ENCODE peak calls at places on chromosomes 12 and 14, in four cellular contexts. One of them, this sample, is unnamed. For H3K4me1, the result is how much of the 10 kb centered on the place peaks cover.

GRCh38 chr14:51573607-51574006 is 78.1 kb upstream of the FRMD6 start:
- DNase-seq in aorta: no peak
- DNase-seq in uterus: no peak
- DNase-seq in naive thymus-derived CD4-positive, alpha-beta T cell: no peak
- DNase-seq in this sample: no peak

GRCh38 chr12:46386360-46386867 is 13.8 kb upstream of the SLC38A2 start:
- DNase-seq in aorta: no peak
- DNase-seq in uterus: no peak
- DNase-seq in naive thymus-derived CD4-positive, alpha-beta T cell: no peak
- DNase-seq in this sample: no peak

GRCh38 chr12:57737467-57738141 is 938 bp downstream of the AGAP2 start:
- DNase-seq in aorta: no peak
- DNase-seq in uterus: no peak
- DNase-seq in naive thymus-derived CD4-positive, alpha-beta T cell: no peak
- DNase-seq in this sample: no peak

GRCh38 chr14:59199205-59199604 is 10.7 kb downstream of the DAAM1 start:
- DNase-seq in aorta: no peak
- DNase-seq in uterus: no peak
- DNase-seq in naive thymus-derived CD4-positive, alpha-beta T cell: no peak
- DNase-seq in this sample: no peak

GRCh38 chr14:104970231-104971068 is 7.7 kb downstream of the AHNAK2 start:
- DNase-seq in aorta: peak
- DNase-seq in uterus: peak
- DNase-seq in naive thymus-derived CD4-positive, alpha-beta T cell: peak
- DNase-seq in this sample: peak

GRCh38 chr12:62692884-62693283 is 226.3 kb downstream of the MON2 start:
- DNase-seq in aorta: no peak
- DNase-seq in uterus: no peak
- DNase-seq in naive thymus-derived CD4-positive, alpha-beta T cell: no peak
- DNase-seq in this sample: peak

GRCh38 chr14:61395115-61395725 is 73.8 kb downstream of the PRKCH start:
- DNase-seq in aorta: no peak
- DNase-seq in uterus: no peak
- DNase-seq in naive thymus-derived CD4-positive, alpha-beta T cell: no peak
- DNase-seq in this sample: no peak

GRCh38 chr12:9615420-9616135 is 7.9 kb upstream of the KLRB1 start:
- DNase-seq in aorta: no peak
- DNase-seq in uterus: no peak
- DNase-seq in naive thymus-derived CD4-positive, alpha-beta T cell: peak
- DNase-seq in this sample: no peak

GRCh38 chr14:100736269-100737180 is 9.8 kb downstream of the DLK1 start:
- DNase-seq in aorta: peak
- DNase-seq in uterus: no peak
- DNase-seq in naive thymus-derived CD4-positive, alpha-beta T cell: no peak
- DNase-seq in this sample: no peak

GRCh38 chr12:91630906-91631305 is 448.3 kb upstream of the DCN start:
- DNase-seq in aorta: no peak
- DNase-seq in uterus: no peak
- DNase-seq in naive thymus-derived CD4-positive, alpha-beta T cell: no peak
- DNase-seq in this sample: no peak

GRCh38 chr14:58072288-58073071 is 79.5 kb downstream of the ARMH4 start:
- DNase-seq in aorta: no peak
- DNase-seq in uterus: peak
- DNase-seq in naive thymus-derived CD4-positive, alpha-beta T cell: peak
- DNase-seq in this sample: peak

GRCh38 chr12:93650626-93651025 is 26.5 kb upstream of the CRADD start:
- DNase-seq in aorta: no peak
- DNase-seq in uterus: no peak
- DNase-seq in naive thymus-derived CD4-positive, alpha-beta T cell: no peak
- DNase-seq in this sample: no peak

GRCh38 chr12:123847876-123848275 is 85.8 kb downstream of the DNAH10 start:
- DNase-seq in aorta: no peak
- DNase-seq in uterus: no peak
- DNase-seq in naive thymus-derived CD4-positive, alpha-beta T cell: no peak
- DNase-seq in this sample: no peak
- H3K4me3 ChIP-seq in aorta: no peak
- H3K4me3 ChIP-seq in uterus: no peak
- H3K4me3 ChIP-seq in naive thymus-derived CD4-positive, alpha-beta T cell: no peak
- H3K4me3 ChIP-seq in this sample: no peak

GRCh38 chr12:88245905-88246304 is 103.8 kb downstream of the TMTC3 start:
- DNase-seq in aorta: no peak
- DNase-seq in uterus: no peak
- DNase-seq in naive thymus-derived CD4-positive, alpha-beta T cell: no peak
- DNase-seq in this sample: no peak
- H3K4me1 ChIP-seq in aorta: under half
- H3K4me1 ChIP-seq in uterus: under half
- H3K4me1 ChIP-seq in naive thymus-derived CD4-positive, alpha-beta T cell: under half
- H3K4me1 ChIP-seq in this sample: under half

GRCh38 chr12:54002278-54002914 is 2.4 kb downstream of the HOXC9 start:
- DNase-seq in aorta: peak
- DNase-seq in uterus: no peak
- DNase-seq in naive thymus-derived CD4-positive, alpha-beta T cell: no peak
- DNase-seq in this sample: no peak
- H3K27ac ChIP-seq in aorta: no peak
- H3K27ac ChIP-seq in uterus: no peak
- H3K27ac ChIP-seq in naive thymus-derived CD4-positive, alpha-beta T cell: no peak
- H3K27ac ChIP-seq in this sample: peak

GRCh38 chr12:14157129-14157747 is 175.8 kb upstream of the GRIN2B start:
- DNase-seq in aorta: no peak
- DNase-seq in uterus: no peak
- DNase-seq in naive thymus-derived CD4-positive, alpha-beta T cell: no peak
- DNase-seq in this sample: no peak
- H3K4me3 ChIP-seq in aorta: no peak
- H3K4me3 ChIP-seq in uterus: no peak
- H3K4me3 ChIP-seq in naive thymus-derived CD4-positive, alpha-beta T cell: no peak
- H3K4me3 ChIP-seq in this sample: no peak

GRCh38 chr14:75457024-75457390 is 29.2 kb downstream of the JDP2 start:
- DNase-seq in aorta: peak
- DNase-seq in uterus: no peak
- DNase-seq in naive thymus-derived CD4-positive, alpha-beta T cell: no peak
- DNase-seq in this sample: no peak
- H3K4me1 ChIP-seq in aorta: under half
- H3K4me1 ChIP-seq in uterus: under half
- H3K4me1 ChIP-seq in naive thymus-derived CD4-positive, alpha-beta T cell: under half
- H3K4me1 ChIP-seq in this sample: under half

GRCh38 chr12:107057071-107057834 is 36.1 kb downstream of the CRY1 start:
- DNase-seq in aorta: no peak
- DNase-seq in uterus: no peak
- DNase-seq in naive thymus-derived CD4-positive, alpha-beta T cell: no peak
- DNase-seq in this sample: peak
- H3K27ac ChIP-seq in aorta: no peak
- H3K27ac ChIP-seq in uterus: no peak
- H3K27ac ChIP-seq in naive thymus-derived CD4-positive, alpha-beta T cell: no peak
- H3K27ac ChIP-seq in this sample: peak

This sample was measured in SJSA1.